ENCODE peak calls at places on chromosomes 1 and 21, in five cellular contexts. F is astrocyte, U is prostate gland, J is A673, B is fibroblast of lung. D is an unnamed sample.

GRCh38 chr1:16174886-16175598 is 19.2 kb upstream of the EPHA2 start:
- DNase-seq in F (no peak), U (no peak), J (no peak), B (no peak), D (no peak)

GRCh38 chr1:176206006-176206960 is 803 bp downstream of the COP1 start:
- DNase-seq in J (peak), F (peak), U (peak), B (peak), D (no peak)

GRCh38 chr1:68384321-68384813 is 65.4 kb downstream of the RPE65 start:
- DNase-seq in B (peak), J (peak), U (no peak), F (peak), D (peak)

GRCh38 chr1:234963180-234963903 is 165.3 kb downstream of the TOMM20 start:
- DNase-seq in J (no peak), B (peak), F (peak), U (peak), D (peak)

GRCh38 chr1:33087677-33088076 is 6.7 kb downstream of the AZIN2 start:
- DNase-seq in B (no peak), U (no peak), J (no peak), F (no peak), D (no peak)

GRCh38 chr21:44687671-44688070 is 5.7 kb upstream of the KRTAP12-1 start:
- DNase-seq in J (no peak), F (no peak), U (no peak), B (no peak), D (no peak)

GRCh38 chr1:36321119-36321951 is 2.1 kb downstream of the EVA1B start:
- DNase-seq in U (no peak), J (no peak), F (peak), B (peak), D (peak)

GRCh38 chr21:35324372-35325220 is 275.5 kb upstream of the RUNX1 start:
- DNase-seq in U (peak), B (peak), J (no peak), F (peak), D (peak)

GRCh38 chr1:15116966-15117365 is 36.6 kb upstream of the TMEM51 start:
- DNase-seq in U (peak), J (no peak), F (no peak), B (no peak), D (no peak)

GRCh38 chr1:184986250-184986649 is 11.9 kb upstream of the NIBAN1 start:
- DNase-seq in U (no peak), F (peak), J (peak), B (peak), D (no peak)

GRCh38 chr1:27668121-27668807 is 3.7 kb downstream of the IFI6 start:
- DNase-seq in U (no peak), B (no peak), F (no peak), J (no peak), D (no peak)

GRCh38 chr1:41005876-41006275 is 15.6 kb downstream of the SLFNL1 start:
- DNase-seq in B (no peak), F (peak), U (no peak), J (no peak), D (no peak)

GRCh38 chr21:43760391-43760958 is 15.6 kb downstream of the CSTB start:
- DNase-seq in F (no peak), U (no peak), J (no peak), B (no peak), D (no peak)

GRCh38 chr1:206911064-206911663 is 10.6 kb downstream of the FCMR start:
- DNase-seq in B (peak), J (peak), F (peak), U (peak), D (peak)

GRCh38 chr1:50972766-50973165 is 2.7 kb downstream of the CDKN2C start:
- DNase-seq in J (no peak), U (no peak), B (peak), F (no peak), D (no peak)

GRCh38 chr1:95309031-95309459 is 75.0 kb downstream of the RWDD3 start:
- DNase-seq in F (peak), B (peak), U (peak), J (peak), D (no peak)

GRCh38 chr1:155081472-155082300 is 3.0 kb downstream of the EFNA3 start:
- DNase-seq in U (no peak), J (no peak), F (no peak), B (no peak), D (no peak)

GRCh38 chr1:30106125-30106524 is 617.3 kb downstream of the MATN1 start:
- DNase-seq in B (peak), J (peak), F (no peak), U (peak), D (no peak)

GRCh38 chr1:111221633-111222286 is 5.8 kb upstream of the CHI3L2 start:
- DNase-seq in J (no peak), F (peak), U (no peak), B (peak), D (no peak)

GRCh38 chr1:7827134-7827955 is 25.5 kb downstream of the UTS2 start:
- DNase-seq in U (no peak), F (no peak), J (no peak), B (peak), D (no peak)

GRCh38 chr21:46195595-46196195 is 11.4 kb upstream of the SPATC1L start:
- DNase-seq in J (no peak), F (no peak), B (no peak), U (no peak), D (no peak)

GRCh38 chr1:214688891-214689290 is 85.9 kb downstream of the CENPF start:
- DNase-seq in J (no peak), U (no peak), B (no peak), F (no peak), D (no peak)

GRCh38 chr1:41568204-41568603 is 83.7 kb upstream of the EDN2 start:
- DNase-seq in U (no peak), B (no peak), F (no peak), J (no peak), D (no peak)

GRCh38 chr1:156151093-156151688 is 2.2 kb upstream of the SEMA4A start:
- DNase-seq in F (no peak), U (no peak), J (no peak), B (peak), D (no peak)

GRCh38 chr1:84223751-84224432 is 77.6 kb upstream of the SAMD13 start:
- DNase-seq in J (no peak), F (no peak), B (peak), U (no peak), D (no peak)

GRCh38 chr1:3089490-3089889 is 20.5 kb downstream of the PRDM16 start:
- DNase-seq in B (no peak), U (no peak), J (no peak), F (no peak), D (no peak)

GRCh38 chr1:145877923-145878486 is 7.7 kb downstream of the ANKRD35 start:
- DNase-seq in F (no peak), J (no peak), U (no peak), B (no peak), D (no peak)

GRCh38 chr1:21944261-21945074 is 7.4 kb upstream of the HSPG2 start:
- DNase-seq in U (peak), J (no peak), B (no peak), F (peak), D (no peak)

GRCh38 chr1:156744786-156745419 is 4.0 kb upstream of the MRPL24 start:
- DNase-seq in F (no peak), J (no peak), U (no peak), B (no peak), D (no peak)

GRCh38 chr1:25195835-25196234 is 36.5 kb downstream of the SYF2 start:
- DNase-seq in F (no peak), U (no peak), B (no peak), J (no peak), D (no peak)

GRCh38 chr1:213123532-213123931 is 72.5 kb downstream of the RPS6KC1 start:
- DNase-seq in B (peak), F (peak), U (no peak), J (no peak), D (no peak)

GRCh38 chr1:202599669-202600431 is 110.4 kb downstream of the SYT2 start:
- DNase-seq in U (peak), F (peak), B (peak), J (peak), D (peak)

GRCh38 chr1:33349778-33350610 is 29.1 kb upstream of the A3GALT2 start:
- DNase-seq in B (peak), F (peak), U (peak), J (peak), D (no peak)

GRCh38 chr1:184826001-184826400 is 71.3 kb upstream of the EDEM3 start:
- DNase-seq in B (no peak), F (no peak), U (no peak), J (no peak), D (no peak)

GRCh38 chr1:118290046-118290445 is 105.0 kb upstream of the SPAG17 start:
- DNase-seq in U (no peak), J (no peak), F (no peak), B (no peak), D (no peak)

GRCh38 chr1:153534226-153534932 is 1.4 kb downstream of the S100A6 start:
- DNase-seq in B (peak), F (peak), U (no peak), J (no peak), D (no peak)

GRCh38 chr1:155002479-155003226 is at the start of gene ZBTB7B:
- DNase-seq in F (no peak), J (peak), U (peak), B (peak), D (no peak)

GRCh38 chr1:234230414-234230862 is 142.8 kb upstream of the COA6 start:
- DNase-seq in B (no peak), F (peak), J (no peak), U (no peak), D (no peak)

GRCh38 chr1:155006601-155007101 is 4.0 kb downstream of the ZBTB7B start:
- DNase-seq in F (no peak), J (peak), B (peak), U (no peak), D (no peak)

GRCh38 chr1:168333562-168334256 is 53.0 kb downstream of the TBX19 start:
- DNase-seq in F (no peak), U (no peak), J (no peak), B (no peak), D (no peak)
- H3K4me3 ChIP-seq in F (no peak), U (no peak), J (no peak), B (no peak), D (no peak)

GRCh38 chr1:93804412-93804811 is 74.6 kb downstream of the DNTTIP2 start:
- DNase-seq in J (peak), B (peak), U (no peak), F (peak), D (peak)

GRCh38 chr1:93810316-93810715 is 68.7 kb downstream of the DNTTIP2 start:
- DNase-seq in B (no peak), U (no peak), F (peak), J (no peak), D (peak)

GRCh38 chr1:93801471-93801870 is 77.5 kb downstream of the DNTTIP2 start:
- DNase-seq in J (no peak), B (peak), U (no peak), F (no peak), D (no peak)

GRCh38 chr1:93807301-93807930 is 71.6 kb downstream of the DNTTIP2 start:
- DNase-seq in J (peak), B (no peak), U (no peak), F (peak), D (no peak)

DNA sequence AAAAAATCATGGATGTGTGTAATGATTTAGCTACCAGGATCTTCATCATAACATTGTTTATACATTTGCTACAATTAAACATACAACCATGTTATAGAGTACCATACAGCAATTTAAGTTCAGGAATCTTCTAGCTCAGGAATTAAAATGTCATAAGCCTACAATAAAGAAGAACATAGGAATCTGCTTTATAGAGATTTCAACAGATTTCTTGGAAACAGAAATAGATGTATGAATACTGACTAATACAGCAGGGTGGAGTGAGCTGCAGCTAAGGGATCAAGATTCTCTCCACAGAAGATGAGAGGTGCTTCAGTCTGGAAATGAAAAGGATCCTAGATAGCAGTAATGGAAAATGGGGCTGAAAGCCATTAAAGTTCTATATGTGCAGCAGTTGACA is 74.0 kb downstream of the DNTTIP2 start:
- DNase-seq in B (peak), F (peak), J (no peak), U (no peak), D (no peak)
- H3K4me3 ChIP-seq in B (peak), F (no peak), J (no peak), U (no peak), D (no peak)

GRCh38 chr1:18109756-18110597 is 2.4 kb downstream of the IGSF21 start:
- DNase-seq in J (peak), F (no peak), B (no peak), U (peak), D (no peak)
- H3K4me3 ChIP-seq in J (peak), F (no peak), B (no peak), U (no peak), D (no peak)

GRCh38 chr1:150259217-150259616 is 1.6 kb downstream of the CA14 start:
- DNase-seq in J (no peak), U (no peak), B (no peak), F (no peak), D (no peak)
- H3K4me3 ChIP-seq in J (no peak), U (no peak), B (no peak), F (no peak), D (no peak)

GRCh38 chr1:112855152-112855836 is 100.7 kb downstream of the SLC16A1 start:
- DNase-seq in F (no peak), J (no peak), U (no peak), B (no peak), D (no peak)
- H3K4me3 ChIP-seq in F (no peak), J (no peak), U (no peak), B (peak), D (no peak)

DNA sequence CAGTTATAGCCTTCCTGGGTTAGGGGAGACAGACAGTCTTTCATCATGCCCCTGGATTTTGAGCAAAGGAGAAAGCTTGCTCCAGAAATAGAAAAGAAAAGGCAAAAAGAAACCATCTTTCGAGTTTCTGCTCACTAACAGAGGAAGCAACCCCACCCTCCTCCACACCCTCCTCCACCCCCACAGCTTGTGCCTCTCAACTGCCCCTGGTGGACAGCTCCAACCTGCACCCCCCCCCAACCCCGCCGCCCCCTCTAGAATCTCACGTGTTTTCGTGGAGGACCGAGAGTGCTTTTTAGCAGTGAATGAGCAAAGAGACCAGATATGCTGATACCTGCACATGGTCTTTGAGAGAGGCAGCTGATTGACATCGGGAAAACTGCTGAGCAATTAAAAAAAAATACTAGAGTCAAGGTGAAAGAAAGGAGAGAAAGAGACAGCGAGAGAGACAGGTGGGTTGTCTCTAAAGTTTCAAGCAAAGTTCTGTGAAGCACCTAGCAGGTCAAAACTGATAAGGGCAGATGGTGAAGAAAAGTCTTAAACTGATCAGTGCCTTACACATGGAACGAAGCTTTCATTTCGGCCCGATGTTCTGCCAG is 358.3 kb downstream of the KIF26B start:
- DNase-seq in U (no peak), B (peak), J (peak), F (no peak), D (no peak)
- H3K4me3 ChIP-seq in U (peak), B (peak), J (no peak), F (peak), D (no peak)

DNA sequence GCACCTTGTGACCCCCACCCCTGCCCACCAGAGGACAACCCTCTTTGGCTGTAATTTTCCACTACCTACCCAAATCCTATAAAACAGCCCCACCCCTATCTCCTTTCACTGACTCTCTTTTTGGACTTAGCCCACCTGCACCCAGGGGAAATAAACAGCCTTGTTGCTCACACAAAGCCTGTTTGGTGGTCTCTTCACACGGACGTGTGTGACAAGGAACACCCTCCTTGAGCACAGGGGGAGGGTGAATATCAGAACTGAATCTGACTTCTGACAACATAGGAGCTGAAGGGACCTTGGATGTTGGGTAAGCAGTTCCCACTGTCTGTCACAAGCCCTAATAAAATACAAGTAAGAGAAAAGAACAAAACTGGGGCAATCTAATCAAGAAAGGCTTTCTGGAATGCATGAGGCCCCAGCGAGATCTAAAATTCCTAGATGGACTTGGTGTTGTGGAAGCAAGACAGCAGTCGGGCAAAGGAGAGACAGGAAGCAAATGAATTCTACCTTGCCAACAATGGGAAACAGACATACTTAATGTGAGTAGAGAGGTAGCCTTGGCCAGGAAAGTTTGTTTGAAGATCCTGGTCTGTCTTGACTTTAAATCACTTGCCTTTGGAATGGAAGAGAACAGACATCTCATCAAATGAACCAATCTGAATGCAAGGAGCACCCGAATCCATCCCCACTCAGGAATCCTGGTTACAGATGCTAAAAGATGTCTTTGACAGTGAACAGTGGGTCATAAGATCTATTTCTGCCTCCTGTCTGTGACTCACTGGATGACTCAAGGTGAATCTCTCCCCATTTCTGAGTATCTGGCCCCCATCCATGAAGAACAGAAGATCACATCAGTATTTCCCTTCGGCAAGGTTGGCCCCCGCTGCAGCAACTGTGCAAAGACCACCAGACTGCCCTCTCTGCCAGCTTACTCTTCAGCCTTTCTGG is 53.3 kb downstream of the OLFML3 start:
- DNase-seq in F (peak), J (no peak), U (no peak), B (peak), D (no peak)
- H3K4me3 ChIP-seq in F (no peak), J (no peak), U (no peak), B (no peak), D (no peak)

GRCh38 chr1:85947223-85947622 is 209.3 kb downstream of the COL24A1 start:
- DNase-seq in B (no peak), J (no peak), F (no peak), U (no peak), D (no peak)
- H3K4me3 ChIP-seq in B (no peak), J (no peak), F (no peak), U (no peak), D (no peak)

GRCh38 chr1:211607752-211608478 is 29.0 kb upstream of the SLC30A1 start:
- DNase-seq in U (no peak), J (no peak), B (no peak), F (no peak), D (no peak)

GRCh38 chr1:211606914-211607751 is 28.2 kb upstream of the SLC30A1 start:
- DNase-seq in B (peak), J (peak), U (no peak), F (no peak), D (no peak)

GRCh38 chr1:211605034-211605433 is 26.1 kb upstream of the SLC30A1 start:
- DNase-seq in B (no peak), U (no peak), J (no peak), F (no peak), D (no peak)

GRCh38 chr1:211605613-211606326 is 26.8 kb upstream of the SLC30A1 start:
- DNase-seq in J (no peak), F (no peak), B (no peak), U (no peak), D (no peak)

DNA sequence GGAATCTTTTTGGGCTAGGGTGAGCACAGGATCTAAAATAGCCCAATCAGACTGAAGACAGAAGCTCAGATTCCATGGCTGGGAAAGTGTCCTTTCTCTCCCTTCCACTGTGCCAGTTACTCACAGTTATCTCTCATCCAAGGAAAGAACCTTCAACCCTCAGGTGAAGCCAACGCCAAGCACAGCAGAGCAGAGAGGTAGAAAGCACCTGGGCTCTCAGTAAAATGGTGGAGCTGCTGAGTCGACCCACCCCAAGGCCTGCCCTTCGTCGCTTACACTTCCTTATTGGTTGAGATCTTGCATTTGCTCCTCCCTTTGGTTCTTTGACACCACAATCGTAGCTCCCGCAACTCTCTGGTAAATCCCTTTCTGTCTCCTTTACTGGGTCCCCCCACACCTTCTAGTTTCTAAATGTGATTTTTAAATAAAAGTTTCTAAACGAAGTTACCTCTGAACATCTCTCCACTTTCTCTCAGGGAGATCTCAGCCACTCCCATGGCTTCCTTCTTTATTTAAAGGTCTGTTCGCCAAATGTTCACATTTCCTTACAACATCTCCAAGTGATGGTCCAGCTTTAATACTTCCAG is 27.5 kb upstream of the SLC30A1 start:
- DNase-seq in B (no peak), U (no peak), F (no peak), J (no peak), D (no peak)
- H3K4me3 ChIP-seq in B (no peak), U (no peak), F (no peak), J (no peak), D (no peak)

DNA sequence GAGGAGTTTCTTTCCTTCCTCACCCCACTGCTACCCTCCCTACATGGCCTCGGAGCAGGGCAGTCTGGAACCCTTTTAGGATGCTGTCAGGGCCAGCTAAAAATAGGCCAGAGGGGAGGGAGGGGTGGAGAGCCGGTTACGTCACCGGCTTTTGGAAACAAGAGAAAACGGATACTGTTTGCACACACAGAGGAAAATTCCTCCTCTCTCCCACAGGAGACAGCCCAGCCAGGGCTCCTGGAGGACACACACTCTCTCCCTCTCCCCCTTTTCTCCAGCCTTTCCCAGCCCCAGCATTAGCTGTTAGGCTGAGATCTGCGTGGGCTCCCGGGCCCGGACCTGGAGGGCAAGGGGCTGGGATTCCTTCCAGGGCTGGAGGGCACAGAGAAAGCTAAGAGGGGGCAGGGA is 20.0 kb upstream of the ALDH4A1 start:
- DNase-seq in B (peak), J (peak), U (peak), F (peak), D (peak)
- H3K4me3 ChIP-seq in B (peak), J (no peak), U (no peak), F (no peak), D (no peak)

D was measured in AG09309.